ENCODE peak calls at places on chromosomes 16 and 17, in five cellular contexts. C, S, W, Y and E are unnamed samples.

GRCh38 chr17:80375186-80375585 is 39.8 kb upstream of the ENDOV start:
- DNase-seq in S (no peak), C (no peak), W (no peak), Y (no peak), E (no peak)

GRCh38 chr17:6145946-6146345 is 75.8 kb downstream of the WSCD1 start:
- DNase-seq in Y (no peak), W (no peak), S (no peak), C (no peak), E (no peak)

GRCh38 chr16:1707193-1707790 is 1.3 kb downstream of the MAPK8IP3 start:
- DNase-seq in S (no peak), W (no peak), Y (no peak), C (peak; percentile 62), E (no peak)

GRCh38 chr17:13647551-13647950 is 45.8 kb upstream of the HS3ST3A1 start:
- DNase-seq in Y (no peak), S (peak; percentile 27), C (peak; percentile 69), W (no peak), E (no peak)

GRCh38 chr17:39975801-39976200 is 4.8 kb upstream of the PSMD3 start:
- DNase-seq in Y (no peak), C (no peak), W (no peak), S (no peak), E (no peak)

GRCh38 chr16:30113031-30113710 is at the start of gene GDPD3:
- DNase-seq in S (no peak), W (no peak), C (no peak), Y (no peak), E (no peak)

GRCh38 chr16:74216319-74216718 is 80.3 kb upstream of the PSMD7 start:
- DNase-seq in Y (no peak), S (peak; percentile 2), W (no peak), C (peak; percentile 1), E (no peak)

GRCh38 chr17:78132086-78132676 is 1.6 kb downstream of the TMC8 start:
- DNase-seq in W (no peak), S (no peak), Y (no peak), C (no peak), E (no peak)

GRCh38 chr16:2498531-2499253 is 15.1 kb upstream of the ATP6V0C start:
- DNase-seq in C (no peak), W (no peak), Y (no peak), S (no peak), E (no peak)

GRCh38 chr17:72613411-72614292 is 478.8 kb downstream of the SLC39A11 start:
- DNase-seq in S (peak; percentile 10), W (no peak), Y (no peak), C (peak; percentile 83), E (no peak)

GRCh38 chr17:79835953-79836951 is 3.0 kb downstream of the CBX4 start:
- DNase-seq in C (no peak), W (no peak), Y (no peak), S (no peak), E (peak; percentile 62)

GRCh38 chr17:2061441-2061797 is 6.5 kb downstream of the HIC1 start:
- DNase-seq in W (no peak), C (peak; percentile 6), Y (no peak), S (no peak), E (no peak)

GRCh38 chr17:929547-929946 is 50.0 kb downstream of the NXN start:
- DNase-seq in C (peak; percentile 18), W (no peak), Y (no peak), S (no peak), E (no peak)

GRCh38 chr17:61409301-61410099 is 9.9 kb downstream of the TBX2 start:
- DNase-seq in C (peak; percentile 91), Y (peak; percentile 64), W (no peak), S (peak; percentile 40), E (peak; percentile 81)

GRCh38 chr17:13812350-13812749 is 210.6 kb upstream of the HS3ST3A1 start:
- DNase-seq in W (no peak), Y (no peak), C (no peak), S (no peak), E (no peak)

GRCh38 chr17:63314766-63315165 is 131.3 kb downstream of the CYB561 start:
- DNase-seq in C (no peak), S (no peak), Y (no peak), W (no peak), E (no peak)

GRCh38 chr17:6392609-6393367 is 42.1 kb downstream of the AIPL1 start:
- DNase-seq in S (no peak), C (no peak), W (no peak), Y (no peak), E (peak; percentile 12)

GRCh38 chr16:12917653-12918052 is 16.3 kb downstream of the SHISA9 start:
- DNase-seq in W (no peak), S (no peak), Y (no peak), C (peak; percentile 15), E (no peak)

GRCh38 chr16:85641776-85642176 is 28.7 kb downstream of the GSE1 start:
- DNase-seq in C (peak; percentile 7), S (no peak), Y (no peak), W (no peak), E (no peak)

GRCh38 chr17:68290955-68291835 is at the start of the genes ARSG and SLC16A6:
- DNase-seq in W (peak; percentile 74), S (no peak), C (peak; percentile 84), Y (peak; percentile 76), E (peak; percentile 56)

GRCh38 chr17:71251276-71251675 is 869.5 kb upstream of the SOX9 start:
- DNase-seq in Y (no peak), W (peak; percentile 3), S (no peak), C (no peak), E (no peak)

GRCh38 chr16:66948034-66948821 is 12.8 kb upstream of the CES3 start:
- DNase-seq in C (peak; percentile 48), Y (no peak), S (no peak), W (no peak), E (no peak)

GRCh38 chr17:18280766-18281165 is 20.3 kb downstream of the MIEF2 start:
- DNase-seq in W (no peak), S (no peak), C (peak; percentile 67), Y (no peak), E (no peak)

GRCh38 chr16:58563235-58563634 is 47.9 kb downstream of the SETD6 start:
- DNase-seq in W (peak; percentile 29), C (peak; percentile 75), S (peak; percentile 1), Y (no peak), E (peak; percentile 3)

GRCh38 chr16:53166099-53166498 is 111.3 kb downstream of the CHD9 start:
- DNase-seq in Y (no peak), S (no peak), W (no peak), C (no peak), E (peak; percentile 34)

GRCh38 chr17:38875477-38876080 is 5.7 kb downstream of the LASP1 start:
- DNase-seq in W (no peak), Y (no peak), C (no peak), S (no peak), E (peak; percentile 99)

GRCh38 chr17:80970044-80970761 is 21.4 kb upstream of the CHMP6 start:
- DNase-seq in Y (peak; percentile 43), W (peak; percentile 59), S (no peak), C (peak; percentile 56), E (no peak)

GRCh38 chr16:17335826-17336492 is 134.8 kb downstream of the XYLT1 start:
- DNase-seq in C (peak; percentile 41), Y (no peak), S (no peak), W (no peak), E (no peak)

GRCh38 chr17:72358465-72358864 is 237.6 kb downstream of the SOX9 start:
- DNase-seq in S (peak; percentile 44), W (no peak), C (peak; percentile 84), Y (no peak), E (no peak)

GRCh38 chr16:82082543-82083244 is 47.6 kb downstream of the HSD17B2 start:
- DNase-seq in C (peak; percentile 86), S (no peak), Y (no peak), W (peak; percentile 11), E (no peak)

GRCh38 chr17:20063665-20064648 is 54.8 kb downstream of the SPECC1 start:
- DNase-seq in W (peak; percentile 63), C (peak; percentile 96), S (peak; percentile 97), Y (no peak), E (peak; percentile 4)

GRCh38 chr17:3935140-3935542 is 18.9 kb upstream of the P2RX1 start:
- DNase-seq in Y (peak; percentile 38), S (peak; percentile 13), W (peak; percentile 45), C (peak; percentile 67), E (peak; percentile 74)

GRCh38 chr16:1150511-1150982 is 2.4 kb upstream of the CACNA1H start:
- DNase-seq in W (no peak), C (peak; percentile 63), Y (no peak), S (no peak), E (peak; percentile 66)

GRCh38 chr17:75442168-75443103 is 14.0 kb upstream of the TMEM94 start:
- DNase-seq in S (no peak), Y (no peak), C (peak; percentile 24), W (no peak), E (no peak)

GRCh38 chr16:86120982-86121242 is 221.9 kb downstream of the IRF8 start:
- DNase-seq in Y (no peak), W (no peak), S (no peak), C (no peak), E (no peak)